ENCODE peak calls at places on chromosomes 13 and 19, in nine cellular contexts. F is SK-N-SH, T is tibial nerve, M is A549, R is ovary, D is K562, L is H1, W is HepG2, V is sigmoid colon. G is an unnamed sample.

GRCh38 chr13:23748109-23748508 is 141.1 kb downstream of the MIPEP start:
- DNase-seq in L (no peak), W (no peak), D (no peak), V (no peak), F (no peak), T (no peak), R (no peak), M (no peak), G (no peak)

GRCh38 chr13:87331178-87331577 is 340.0 kb upstream of the SLITRK5 start:
- DNase-seq in M (no peak), D (no peak), V (no peak), T (no peak), W (no peak), F (no peak), R (no peak), L (no peak), G (no peak)

GRCh38 chr13:52695856-52696255 is 43.2 kb downstream of the SUGT1 start:
- DNase-seq in R (no peak), M (no peak), W (peak; percentile 20), T (no peak), L (no peak), D (no peak), V (no peak), F (no peak), G (no peak)

GRCh38 chr19:52007436-52007804 is 591 bp downstream of the ZNF615 start:
- DNase-seq in L (no peak), V (no peak), W (no peak), R (no peak), D (no peak), F (peak; percentile 38), M (peak; percentile 18), T (no peak), G (no peak)

GRCh38 chr13:102555914-102556553 is 40.8 kb upstream of the TPP2 start:
- DNase-seq in M (peak; percentile 30), L (no peak), T (no peak), W (peak; percentile 18), F (peak; percentile 47), D (peak; percentile 8), V (no peak), R (no peak), G (no peak)

GRCh38 chr19:35342430-35342829 is 5.3 kb upstream of the FFAR1 start:
- DNase-seq in D (no peak), W (no peak), M (no peak), F (no peak), L (no peak), R (no peak), T (no peak), V (peak; percentile 6), G (no peak)

GRCh38 chr19:2194513-2195078 is 30.9 kb downstream of the DOT1L start:
- DNase-seq in R (no peak), M (no peak), W (no peak), T (no peak), L (no peak), V (no peak), F (no peak), D (no peak), G (no peak)

GRCh38 chr19:14843169-14843568 is 5.6 kb downstream of the OR7A10 start:
- DNase-seq in F (no peak), T (no peak), L (no peak), W (no peak), D (no peak), R (no peak), V (no peak), M (no peak), G (no peak)

GRCh38 chr19:39710333-39710890 is 6.1 kb downstream of the LGALS14 start:
- DNase-seq in F (no peak), M (no peak), R (no peak), V (no peak), W (no peak), D (no peak), L (no peak), T (no peak), G (no peak)

GRCh38 chr13:73662833-73663232 is 471.4 kb downstream of the KLF12 start:
- DNase-seq in T (no peak), D (no peak), R (no peak), F (no peak), M (no peak), W (no peak), L (no peak), V (no peak), G (no peak)

GRCh38 chr19:816500-816857 is 5.3 kb downstream of the PLPPR3 start:
- DNase-seq in M (no peak), F (no peak), R (no peak), D (no peak), T (no peak), W (no peak), V (no peak), L (no peak), G (no peak)

GRCh38 chr19:46426506-46427162 is 2.1 kb downstream of the PNMA8C start:
- DNase-seq in R (peak; percentile 90), L (peak; percentile 91), W (peak; percentile 71), D (peak; percentile 81), T (no peak), F (peak; percentile 94), M (peak; percentile 81), V (peak; percentile 83), G (peak; percentile 46)

GRCh38 chr13:110924639-110924934 is 9.7 kb upstream of the ANKRD10 start:
- DNase-seq in L (peak; percentile 33), M (no peak), R (no peak), V (no peak), T (no peak), W (no peak), D (no peak), F (no peak), G (no peak)

GRCh38 chr13:49235856-49236431 is 11.8 kb upstream of the CDADC1 start:
- DNase-seq in F (no peak), T (no peak), R (no peak), W (no peak), L (peak; percentile 10), M (no peak), D (no peak), V (no peak), G (no peak)

GRCh38 chr19:5567360-5567970 is at the start of gene TINCR:
- DNase-seq in D (no peak), T (no peak), W (no peak), R (no peak), F (peak; percentile 77), M (no peak), L (peak; percentile 82), V (no peak), G (no peak)

GRCh38 chr19:51689751-51690358 is 3.3 kb upstream of the SPACA6 start:
- DNase-seq in F (peak; percentile 77), R (peak; percentile 85), W (no peak), T (no peak), M (peak; percentile 87), D (peak; percentile 39), V (peak; percentile 80), L (peak; percentile 83), G (peak; percentile 28)

GRCh38 chr19:50912727-50913716 is 1.8 kb upstream of the KLK4 start:
- DNase-seq in D (peak; percentile 31), L (no peak), W (no peak), T (no peak), V (no peak), M (no peak), F (no peak), R (no peak), G (no peak)

GRCh38 chr19:5466072-5466471 is 10.9 kb downstream of the ZNRF4 start:
- DNase-seq in M (no peak), V (no peak), T (no peak), R (no peak), W (no peak), D (no peak), L (no peak), F (no peak), G (no peak)

GRCh38 chr19:7860902-7861618 is 13.1 kb downstream of the PRR36 start:
- DNase-seq in V (no peak), D (no peak), M (no peak), W (no peak), T (no peak), F (no peak), L (no peak), R (no peak), G (no peak)

GRCh38 chr13:79966039-79966438 is 374.9 kb downstream of the SPRY2 start:
- DNase-seq in V (no peak), R (no peak), L (no peak), W (no peak), M (no peak), F (no peak), D (no peak), T (no peak), G (no peak)

GRCh38 chr19:23914402-23915286 is at the start of gene ZNF726:
- DNase-seq in L (no peak), M (peak; percentile 89), D (peak; percentile 86), F (peak; percentile 77), W (no peak), V (peak; percentile 90), T (peak; percentile 71), R (peak; percentile 58), G (peak; percentile 76)
- TF ChIP-seq EP300 in L (no peak), M (no peak), D (no peak), F (no peak), W (no peak), V (no peak), T (no peak), R (no peak), G (no peak)

DNA sequence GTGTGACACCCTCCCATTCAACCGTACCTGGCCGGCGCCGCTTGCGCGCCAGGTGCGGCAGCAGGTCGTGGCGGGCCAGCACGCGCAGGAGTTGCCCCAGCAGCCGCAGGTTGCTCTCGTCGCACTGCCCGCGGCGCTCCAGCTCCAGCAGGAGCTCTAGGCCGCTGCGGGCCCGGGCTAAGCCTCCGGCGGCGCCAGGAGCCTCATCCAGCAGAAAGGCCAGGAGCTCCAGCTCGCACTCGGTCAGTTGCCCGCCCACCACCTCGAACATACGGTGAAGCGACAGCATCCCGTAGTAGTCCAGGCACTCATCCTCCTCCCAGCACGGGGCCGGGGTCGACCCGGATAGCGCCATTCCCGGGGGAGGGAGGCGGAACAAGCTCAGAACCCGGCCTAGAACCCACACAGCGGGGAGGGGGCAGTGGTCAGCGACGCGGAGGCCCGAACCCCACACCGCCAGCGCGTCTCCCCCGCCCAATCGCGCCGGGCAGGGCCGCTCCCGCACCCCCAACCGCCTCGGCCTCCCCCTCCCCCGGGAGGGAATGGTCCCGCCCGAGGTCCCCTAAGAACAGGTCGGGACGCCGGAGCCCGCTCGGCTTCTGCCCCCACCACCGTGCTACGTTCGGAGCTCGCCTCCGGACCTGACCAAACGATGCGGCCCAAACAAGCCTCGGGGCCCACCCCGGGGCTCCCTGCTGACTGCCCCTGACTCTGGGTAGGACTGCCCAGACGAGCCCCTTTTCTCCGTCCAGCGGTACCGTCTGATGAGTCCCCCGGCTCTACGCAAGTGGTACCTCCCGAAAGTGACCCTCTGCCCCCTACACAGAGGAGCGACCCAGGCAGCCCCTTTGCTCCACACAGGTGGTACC is 590 bp downstream of the DEDD2 start:
- DNase-seq in M (no peak), D (peak; percentile 80), F (peak; percentile 86), L (peak; percentile 85), V (peak; percentile 78), R (peak; percentile 63), W (peak; percentile 15), T (no peak), G (peak; percentile 51)
- TF ChIP-seq EP300 in M (no peak), D (no peak), F (no peak), L (peak; percentile 77), V (no peak), R (no peak), W (no peak), T (no peak), G (no peak)

GRCh38 chr13:76874466-76874865 is 11.7 kb downstream of the KCTD12 start:
- DNase-seq in M (no peak), R (no peak), W (no peak), L (no peak), F (no peak), T (no peak), V (no peak), D (no peak), G (no peak)
- TF ChIP-seq EP300 in M (no peak), R (no peak), W (no peak), L (no peak), F (no peak), T (no peak), V (no peak), D (no peak), G (no peak)

GRCh38 chr19:30450101-30450500 is 77.9 kb downstream of the ZNF536 start:
- DNase-seq in L (no peak), W (no peak), T (no peak), M (no peak), R (peak; percentile 44), V (peak; percentile 79), F (peak; percentile 84), D (no peak), G (peak; percentile 17)
- TF ChIP-seq EP300 in L (no peak), W (no peak), T (no peak), M (no peak), R (no peak), V (no peak), F (no peak), D (no peak), G (no peak)

G was measured in transverse colon.